ENCODE peak calls at places on chromosomes 2 and 18, in nine cellular contexts. A, E, M, F, T, H, S, G and U are unnamed samples.

GRCh38 chr2:120667981-120668380 is 67.7 kb upstream of the GLI2 start:
- DNase-seq in S (no peak), A (no peak), F (no peak), E (no peak), H (no peak), M (no peak), T (no peak), G (no peak), U (no peak)

GRCh38 chr2:157055660-157056199 is 201.8 kb upstream of the GALNT5 start:
- DNase-seq in E (no peak), A (peak), G (no peak), F (no peak), M (peak), S (no peak), H (peak), T (no peak), U (no peak)

GRCh38 chr2:72765997-72766609 is 59.7 kb downstream of the EXOC6B start:
- DNase-seq in F (no peak), S (no peak), T (no peak), E (no peak), M (no peak), G (no peak), A (no peak), H (no peak), U (no peak)

GRCh38 chr2:152861349-152861942 is 143.0 kb downstream of the ARL6IP6 start:
- DNase-seq in G (no peak), H (peak), S (peak), F (no peak), T (no peak), M (peak), A (peak), E (no peak), U (no peak)

GRCh38 chr2:10239561-10239967 is 63.1 kb upstream of the HPCAL1 start:
- DNase-seq in S (no peak), F (no peak), E (peak), G (no peak), H (no peak), T (no peak), A (no peak), M (no peak), U (no peak)

GRCh38 chr2:215693269-215693998 is 257.6 kb upstream of the FN1 start:
- DNase-seq in A (peak), T (peak), F (no peak), H (peak), E (peak), S (no peak), M (peak), G (no peak), U (no peak)

GRCh38 chr18:67525328-67526110 is 9.0 kb upstream of the DSEL start:
- DNase-seq in S (no peak), A (peak), F (no peak), E (peak), T (peak), G (no peak), M (peak), H (peak), U (no peak)

GRCh38 chr18:63819780-63820179 is 44.6 kb downstream of the SERPINB7 start:
- DNase-seq in H (no peak), G (no peak), M (no peak), A (no peak), F (no peak), S (no peak), T (no peak), E (no peak), U (no peak)

GRCh38 chr2:88739985-88740600 is 48.6 kb downstream of the RPIA start:
- DNase-seq in M (peak), S (peak), E (peak), H (peak), A (peak), G (peak), T (peak), F (peak), U (peak)

GRCh38 chr18:40431071-40431998 is 1523.7 kb upstream of the PIK3C3 start:
- DNase-seq in M (no peak), G (no peak), S (no peak), F (no peak), E (no peak), T (no peak), H (no peak), A (no peak), U (no peak)

GRCh38 chr2:126761981-126762878 is 106.3 kb downstream of the GYPC start:
- DNase-seq in G (no peak), T (no peak), M (no peak), A (no peak), S (no peak), F (no peak), H (no peak), E (no peak), U (no peak)